ENCODE peak calls at places on chromosomes 1 and 21, in nine cellular contexts. W is CD8-positive, alpha-beta memory T cell; P is trophoblast cell; S is mesenchymal stem cell; K is pancreas; G is neuronal stem cell; U is SJSA1; R is colonic mucosa; Z is OCI-LY7. A is an unnamed sample.

GRCh38 chr21:39502631-39503030 is 50.9 kb downstream of the SH3BGR start:
- DNase-seq in W (no peak), P (no peak), S (no peak), K (no peak), G (no peak), U (no peak), R (no peak), Z (no peak), A (no peak)

GRCh38 chr21:31688603-31689368 is 29.3 kb downstream of the SOD1 start:
- DNase-seq in W (no peak), P (no peak), S (no peak), K (no peak), G (no peak), U (no peak), R (no peak), Z (no peak), A (no peak)

GRCh38 chr1:25555753-25556092 is 12.3 kb downstream of the LDLRAP1 start:
- DNase-seq in W (no peak), P (no peak), S (no peak), K (no peak), G (no peak), U (no peak), R (no peak), Z (no peak), A (no peak)

GRCh38 chr1:62437273-62437945 is 560 bp downstream of the USP1 start:
- DNase-seq in W (peak; percentile 54), P (peak; percentile 27), S (peak; percentile 33), K (no peak), G (peak; percentile 18), U (no peak), R (peak; percentile 69), Z (peak; percentile 58), A (no peak)

GRCh38 chr1:13543451-13543911 is 29.7 kb upstream of the LRRC38 start:
- DNase-seq in W (no peak), P (no peak), S (no peak), K (peak; percentile 11), G (no peak), U (no peak), R (no peak), Z (no peak), A (no peak)

GRCh38 chr1:2641381-2642130 is 8.7 kb upstream of the MMEL1 start:
- DNase-seq in W (no peak), P (no peak), S (no peak), K (no peak), G (no peak), U (no peak), R (no peak), Z (no peak), A (peak; percentile 82)

GRCh38 chr1:185315364-185316108 is 1.5 kb downstream of the IVNS1ABP start:
- DNase-seq in W (no peak), P (no peak), S (no peak), K (no peak), G (no peak), U (peak; percentile 29), R (peak; percentile 64), Z (peak; percentile 24), A (no peak)

GRCh38 chr1:910311-910880 is 13.3 kb upstream of the SAMD11 start:
- DNase-seq in W (no peak), P (no peak), S (no peak), K (peak; percentile 13), G (no peak), U (peak; percentile 29), R (peak; percentile 16), Z (no peak), A (peak; percentile 66)

GRCh38 chr1:149846042-149846441 is 53.3 kb upstream of the BOLA1 start:
- DNase-seq in W (no peak), P (no peak), S (peak; percentile 2), K (no peak), G (no peak), U (no peak), R (peak; percentile 16), Z (peak; percentile 49), A (no peak)

GRCh38 chr21:16169102-16169511 is 439.3 kb downstream of the USP25 start:
- DNase-seq in W (no peak), P (no peak), S (peak; percentile 41), K (no peak), G (no peak), U (no peak), R (no peak), Z (no peak), A (no peak)

GRCh38 chr1:153553096-153553495 is 4.0 kb upstream of the S100A3 start:
- DNase-seq in W (no peak), P (no peak), S (no peak), K (no peak), G (no peak), U (no peak), R (no peak), Z (no peak), A (no peak)

GRCh38 chr1:59057211-59057694 is 239.6 kb upstream of the FGGY start:
- DNase-seq in W (no peak), P (peak; percentile 74), S (peak; percentile 100), K (peak; percentile 68), G (no peak), U (peak; percentile 66), R (peak; percentile 46), Z (no peak), A (no peak)

GRCh38 chr1:22778842-22779520 is 68.3 kb downstream of the EPHB2 start:
- DNase-seq in W (no peak), P (no peak), S (no peak), K (no peak), G (no peak), U (no peak), R (no peak), Z (no peak), A (no peak)

GRCh38 chr1:17465186-17465585 is 25.7 kb upstream of the RCC2 start:
- DNase-seq in W (no peak), P (no peak), S (no peak), K (no peak), G (no peak), U (no peak), R (no peak), Z (no peak), A (no peak)

GRCh38 chr1:12456979-12457378 is 161.0 kb downstream of the DHRS3 start:
- DNase-seq in W (no peak), P (no peak), S (no peak), K (no peak), G (no peak), U (peak; percentile 85), R (no peak), Z (no peak), A (no peak)

GRCh38 chr1:12453400-12454343 is 164.3 kb downstream of the DHRS3 start:
- DNase-seq in W (peak; percentile 57), P (peak; percentile 67), S (no peak), K (no peak), G (no peak), U (peak; percentile 31), R (no peak), Z (no peak), A (no peak)

GRCh38 chr1:12452262-12452661 is 165.7 kb downstream of the DHRS3 start:
- DNase-seq in W (no peak), P (no peak), S (no peak), K (no peak), G (no peak), U (no peak), R (no peak), Z (no peak), A (no peak)

GRCh38 chr1:12457771-12458170 is 160.2 kb downstream of the DHRS3 start:
- DNase-seq in W (no peak), P (no peak), S (no peak), K (no peak), G (no peak), U (no peak), R (no peak), Z (no peak), A (no peak)

GRCh38 chr1:12454406-12455391 is 163.3 kb downstream of the DHRS3 start:
- DNase-seq in W (no peak), P (peak; percentile 71), S (peak; percentile 28), K (no peak), G (no peak), U (peak; percentile 80), R (no peak), Z (no peak), A (no peak)
- H3K4me1 ChIP-seq in W (peaks cover 88% of the 10 kb centered on the region), P (peaks cover 6% of the 10 kb centered on the region), S (peaks cover 14% of the 10 kb centered on the region), K (peaks cover 49% of the 10 kb centered on the region), G (peaks cover 3% of the 10 kb centered on the region), U (peaks cover 66% of the 10 kb centered on the region), R (no peaks in the 10 kb centered on the region), Z (no peaks in the 10 kb centered on the region), A (peaks cover 46% of the 10 kb centered on the region)

DNA sequence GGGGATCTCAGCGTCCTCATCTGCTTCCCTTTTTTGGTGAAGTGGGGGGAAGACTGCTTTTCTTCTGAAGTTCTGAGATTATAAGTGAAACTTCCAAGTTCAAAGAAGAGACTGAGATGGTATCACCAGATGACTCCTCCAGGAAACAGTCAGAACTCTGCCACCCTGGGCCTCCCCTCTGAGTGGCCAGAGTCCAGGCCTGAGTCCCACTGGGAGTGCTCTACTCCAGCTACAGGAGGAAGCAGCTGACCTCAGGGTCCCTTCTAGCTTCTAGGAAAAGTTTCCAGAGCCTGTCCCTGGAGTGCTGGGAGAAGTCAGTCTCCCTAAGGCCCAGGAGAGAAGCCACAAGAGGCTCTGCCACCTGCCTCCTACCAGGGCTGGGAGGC is 104.7 kb downstream of the CASZ1 start:
- DNase-seq in W (no peak), P (no peak), S (no peak), K (no peak), G (no peak), U (no peak), R (no peak), Z (no peak), A (no peak)
- H3K4me3 ChIP-seq in W (no peak overlapping the region), P (no peak overlapping the region), S (no peak overlapping the region), K (no peak overlapping the region), G (no peak overlapping the region), U (no peak overlapping the region), R (no peak overlapping the region), Z (no peak overlapping the region), A (no peak overlapping the region)

GRCh38 chr1:203878422-203878821 is 17.0 kb downstream of the SNRPE start:
- DNase-seq in W (no peak), P (no peak), S (no peak), K (no peak), G (no peak), U (no peak), R (no peak), Z (no peak), A (no peak)
- H3K27ac ChIP-seq in W (no peak overlapping the region), P (no peak overlapping the region), S (no peak overlapping the region), K (no peak overlapping the region), G (no peak overlapping the region), U (no peak overlapping the region), R (no peak overlapping the region), Z (no peak overlapping the region), A (no peak overlapping the region)

DNA sequence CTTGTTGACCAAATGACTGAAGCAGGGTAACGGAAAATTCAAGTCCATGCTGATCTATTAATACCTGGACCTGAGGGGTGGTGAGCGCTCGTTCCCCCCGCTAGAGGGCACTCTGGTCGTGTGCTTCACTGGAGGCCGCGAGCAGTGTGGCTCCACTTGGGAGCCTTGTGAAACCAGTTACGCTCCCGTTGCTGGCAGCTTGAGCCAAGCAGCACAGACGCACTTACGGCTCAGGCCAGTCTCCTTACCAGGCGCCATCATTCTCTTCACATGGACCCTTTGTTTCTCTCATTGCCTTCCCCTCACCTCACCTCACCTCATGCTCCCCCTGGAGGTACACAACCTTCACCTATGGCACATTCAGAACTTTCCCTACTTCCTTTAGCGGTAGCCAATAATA is 49.7 kb upstream of the TSPAN2 start:
- DNase-seq in W (peak; percentile 43), P (peak; percentile 92), S (peak; percentile 87), K (peak; percentile 87), G (peak; percentile 81), U (peak; percentile 78), R (peak; percentile 81), Z (peak; percentile 71), A (peak; percentile 88)
- H3K4me1 ChIP-seq in W (no peaks in the 10 kb centered on the region), P (peaks cover 14% of the 10 kb centered on the region), S (peaks cover 6% of the 10 kb centered on the region), K (no peaks in the 10 kb centered on the region), G (peaks cover 1% of the 10 kb centered on the region), U (peaks cover 54% of the 10 kb centered on the region), R (no peaks in the 10 kb centered on the region), Z (no peaks in the 10 kb centered on the region), A (peaks cover 3% of the 10 kb centered on the region)

A was measured in spleen.